ENCODE peak calls at places on chromosome 7, in four cellular contexts. G, I, V and K are unnamed samples.

GRCh38 chr7:151313857-151314256 is 27.8 kb upstream of the NUB1 start:
- DNase-seq in G (no peak), I (no peak), V (peak), K (no peak)

GRCh38 chr7:149422914-149423285 is 38.0 kb downstream of the ZNF777 start:
- DNase-seq in G (peak), I (peak), V (no peak), K (no peak)

GRCh38 chr7:151632750-151633515 is 113.2 kb upstream of the RHEB start:
- DNase-seq in G (peak), I (peak), V (no peak), K (no peak)

GRCh38 chr7:6423942-6424701 is 23.6 kb downstream of the DAGLB start:
- DNase-seq in G (peak), I (peak), V (no peak), K (no peak)

GRCh38 chr7:155052982-155053381 is 17.1 kb upstream of the HTR5A start:
- DNase-seq in G (no peak), I (no peak), V (no peak), K (no peak)

GRCh38 chr7:3399858-3400257 is 98.8 kb downstream of the SDK1 start:
- DNase-seq in G (no peak), I (no peak), V (no peak), K (no peak)

GRCh38 chr7:158973440-158973839 is 117.1 kb downstream of the DYNC2I1 start:
- DNase-seq in G (no peak), I (no peak), V (no peak), K (peak)

GRCh38 chr7:124276005-124276606 is 243.2 kb upstream of the TMEM229A start:
- DNase-seq in G (no peak), I (no peak), V (peak), K (no peak)

GRCh38 chr7:35519971-35520809 is 174.7 kb downstream of the HERPUD2 start:
- DNase-seq in G (peak), I (peak), V (peak), K (no peak)

GRCh38 chr7:14834888-14835287 is 67.7 kb downstream of the DGKB start:
- DNase-seq in G (no peak), I (no peak), V (no peak), K (no peak)

GRCh38 chr7:74173074-74173473 is 1.1 kb upstream of the EIF4H start:
- DNase-seq in G (peak), I (peak), V (no peak), K (no peak)

GRCh38 chr7:133394369-133394768 is 141.5 kb downstream of the EXOC4 start:
- DNase-seq in G (no peak), I (no peak), V (no peak), K (no peak)

GRCh38 chr7:123397746-123398145 is 136.6 kb downstream of the IQUB start:
- DNase-seq in G (no peak), I (no peak), V (no peak), K (no peak)

GRCh38 chr7:1193593-1194424 is 33.8 kb upstream of the ZFAND2A start:
- DNase-seq in G (no peak), I (no peak), V (no peak), K (no peak)

GRCh38 chr7:92641921-92642511 is 51.8 kb upstream of the FAM133B start:
- DNase-seq in G (no peak), I (no peak), V (peak), K (no peak)

GRCh38 chr7:120460928-120461327 is 188.0 kb downstream of the KCND2 start:
- DNase-seq in G (no peak), I (no peak), V (no peak), K (no peak)

GRCh38 chr7:80087051-80087767 is 47.4 kb upstream of the GNAI1 start:
- DNase-seq in G (no peak), I (no peak), V (peak), K (no peak)

GRCh38 chr7:39527296-39527695 is 38.9 kb upstream of the YAE1 start:
- DNase-seq in G (no peak), I (no peak), V (no peak), K (no peak)

GRCh38 chr7:142012825-142013506 is 17.3 kb downstream of the MGAM start:
- DNase-seq in G (no peak), I (no peak), V (no peak), K (no peak)

GRCh38 chr7:104011829-104012228 is 22.4 kb upstream of the RELN start:
- DNase-seq in G (no peak), I (no peak), V (no peak), K (no peak)